ENCODE peak calls at places on chromosomes 6 and 20, in four cellular contexts. U, M, F and G are unnamed samples.

GRCh38 chr6:53794073-53794719 is 609 bp upstream of the LRRC1 start:
- DNase-seq in U (no peak), M (peak), F (no peak), G (no peak)

GRCh38 chr20:48703511-48704219 is 124.1 kb downstream of the PREX1 start:
- DNase-seq in U (no peak), M (no peak), F (no peak), G (no peak)

GRCh38 chr20:50308513-50309279 is 118.1 kb downstream of the CEBPB start:
- DNase-seq in U (no peak), M (no peak), F (peak), G (no peak)

GRCh38 chr20:38833857-38834164 is 28.3 kb downstream of the PPP1R16B start:
- DNase-seq in U (no peak), M (no peak), F (no peak), G (no peak)

GRCh38 chr20:16462711-16463110 is 110.5 kb downstream of the KIF16B start:
- DNase-seq in U (no peak), M (no peak), F (peak), G (no peak)

GRCh38 chr6:91476000-91476399 is 889.1 kb upstream of the MAP3K7 start:
- DNase-seq in U (no peak), M (no peak), F (no peak), G (peak)

GRCh38 chr6:136171207-136171606 is 78.9 kb downstream of the MTFR2 start:
- DNase-seq in U (no peak), M (no peak), F (no peak), G (no peak)

GRCh38 chr20:36919715-36920333 is 31.7 kb downstream of the SAMHD1 start:
- DNase-seq in U (no peak), M (peak), F (peak), G (peak)

GRCh38 chr6:152636675-152637421 is at the start of gene SYNE1:
- DNase-seq in U (no peak), M (no peak), F (no peak), G (no peak)

GRCh38 chr6:134020543-134020942 is 31.9 kb downstream of the SLC2A12 start:
- DNase-seq in U (no peak), M (no peak), F (no peak), G (no peak)

GRCh38 chr20:38932457-38933120 is 6.4 kb downstream of the FAM83D start:
- DNase-seq in U (no peak), M (no peak), F (no peak), G (no peak)

GRCh38 chr20:50113420-50114224 is 672 bp upstream of the UBE2V1 start:
- DNase-seq in U (no peak), M (no peak), F (no peak), G (no peak)

GRCh38 chr6:159279790-159280277 is 110.6 kb downstream of the FNDC1 start:
- DNase-seq in U (no peak), M (no peak), F (peak), G (no peak)

GRCh38 chr20:32674362-32674789 is 635 bp upstream of the C20orf203 start:
- DNase-seq in U (no peak), M (no peak), F (peak), G (peak)

GRCh38 chr6:9628819-9629218 is 786.1 kb downstream of the TFAP2A start:
- DNase-seq in U (no peak), M (no peak), F (no peak), G (no peak)

GRCh38 chr20:17525132-17525531 is 6.0 kb downstream of the BFSP1 start:
- DNase-seq in U (no peak), M (no peak), F (no peak), G (no peak)

GRCh38 chr20:56995635-56996075 is 270.8 kb downstream of the BMP7 start:
- DNase-seq in U (peak), M (no peak), F (peak), G (peak)

GRCh38 chr20:58893355-58894151 is 41.0 kb downstream of the GNAS start:
- DNase-seq in U (no peak), M (no peak), F (peak), G (no peak)

GRCh38 chr20:58894652-58895051 is 42.1 kb downstream of the GNAS start:
- DNase-seq in U (no peak), M (no peak), F (no peak), G (no peak)

GRCh38 chr20:58896820-58897219 is 44.3 kb downstream of the GNAS start:
- DNase-seq in U (no peak), M (no peak), F (no peak), G (no peak)

GRCh38 chr20:58895796-58896180 is 43.3 kb downstream of the GNAS start:
- DNase-seq in U (no peak), M (no peak), F (no peak), G (no peak)

DNA sequence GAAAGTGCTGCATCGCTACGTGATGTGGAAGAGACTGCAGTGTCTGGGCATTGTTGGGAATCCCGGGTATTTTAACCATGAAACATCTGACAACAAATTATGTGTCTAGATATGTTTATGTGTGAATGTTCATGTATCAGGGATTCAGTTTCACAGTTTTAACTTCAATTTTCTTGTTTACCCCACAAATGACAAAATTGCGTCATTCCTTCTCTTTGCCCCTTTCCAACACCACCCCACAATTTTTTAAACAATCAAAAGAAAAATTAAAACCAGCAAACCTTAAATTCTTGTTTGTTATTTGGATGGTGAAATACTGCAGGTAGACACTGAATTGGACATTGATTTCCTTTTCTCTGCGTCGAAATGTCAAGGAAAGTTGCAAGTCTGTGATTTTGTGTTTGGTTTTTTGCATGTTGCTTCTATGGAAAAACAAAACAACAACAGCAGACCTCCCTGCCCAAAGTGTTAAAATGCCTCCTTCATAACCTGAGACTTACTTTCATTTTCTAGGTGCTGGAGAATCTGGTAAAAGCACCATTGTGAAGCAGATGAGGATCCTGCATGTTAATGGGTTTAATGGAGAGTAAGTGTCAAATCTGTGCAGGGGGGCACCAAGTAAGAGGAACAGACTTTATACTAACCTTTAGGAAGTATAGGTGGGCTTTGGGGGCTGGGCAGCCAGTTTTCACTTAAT is 42.7 kb downstream of the GNAS start:
- DNase-seq in U (no peak), M (no peak), F (no peak), G (no peak)
- TF ChIP-seq TAF1 in U (no peak), M (no peak), F (no peak), G (no peak)

GRCh38 chr6:46904117-46904516 is 17.6 kb downstream of the ADGRF5 start:
- DNase-seq in U (no peak), M (no peak), F (no peak), G (no peak)
- TF ChIP-seq POLR2A in U (no peak), M (no peak), F (no peak), G (no peak)

GRCh38 chr20:61256819-61257218 is 4.8 kb downstream of the CDH4 start:
- DNase-seq in U (no peak), M (no peak), F (no peak), G (no peak)
- TF ChIP-seq POLR2AphosphoS5 in U (no peak), M (no peak), F (no peak), G (no peak)

DNA sequence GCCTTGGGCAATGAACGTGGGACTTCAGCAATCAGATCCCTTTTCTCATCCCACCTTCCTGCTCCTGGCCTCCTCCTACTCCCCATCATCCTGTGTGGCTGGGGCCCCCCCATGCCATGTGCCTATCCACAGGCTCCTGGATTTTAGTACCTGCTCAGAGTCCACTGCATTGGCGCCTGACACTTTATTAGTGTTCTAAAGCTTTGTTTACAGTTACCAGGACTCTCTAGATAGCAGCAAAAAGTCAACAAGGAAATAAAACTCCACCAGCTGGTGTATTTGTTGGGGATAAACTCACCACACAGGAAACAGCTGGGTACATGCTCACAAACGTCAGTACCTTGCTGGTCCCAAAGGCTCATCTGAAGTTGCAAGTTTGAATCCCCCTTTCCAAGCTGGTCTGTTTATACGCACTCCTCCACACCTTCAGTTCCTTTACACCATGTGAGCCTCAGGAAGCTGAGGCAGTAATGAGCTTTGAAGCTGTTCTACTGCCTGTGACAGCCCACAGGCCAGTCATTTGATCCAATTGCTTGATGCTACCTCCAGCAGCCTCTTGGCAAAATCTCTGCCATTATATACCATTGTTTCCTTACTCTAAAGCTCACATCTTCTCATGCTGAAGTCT is 76.5 kb downstream of the ANKEF1 start:
- DNase-seq in U (no peak), M (no peak), F (no peak), G (no peak)
- TF ChIP-seq TAF1 in U (no peak), M (no peak), F (no peak), G (no peak)

DNA sequence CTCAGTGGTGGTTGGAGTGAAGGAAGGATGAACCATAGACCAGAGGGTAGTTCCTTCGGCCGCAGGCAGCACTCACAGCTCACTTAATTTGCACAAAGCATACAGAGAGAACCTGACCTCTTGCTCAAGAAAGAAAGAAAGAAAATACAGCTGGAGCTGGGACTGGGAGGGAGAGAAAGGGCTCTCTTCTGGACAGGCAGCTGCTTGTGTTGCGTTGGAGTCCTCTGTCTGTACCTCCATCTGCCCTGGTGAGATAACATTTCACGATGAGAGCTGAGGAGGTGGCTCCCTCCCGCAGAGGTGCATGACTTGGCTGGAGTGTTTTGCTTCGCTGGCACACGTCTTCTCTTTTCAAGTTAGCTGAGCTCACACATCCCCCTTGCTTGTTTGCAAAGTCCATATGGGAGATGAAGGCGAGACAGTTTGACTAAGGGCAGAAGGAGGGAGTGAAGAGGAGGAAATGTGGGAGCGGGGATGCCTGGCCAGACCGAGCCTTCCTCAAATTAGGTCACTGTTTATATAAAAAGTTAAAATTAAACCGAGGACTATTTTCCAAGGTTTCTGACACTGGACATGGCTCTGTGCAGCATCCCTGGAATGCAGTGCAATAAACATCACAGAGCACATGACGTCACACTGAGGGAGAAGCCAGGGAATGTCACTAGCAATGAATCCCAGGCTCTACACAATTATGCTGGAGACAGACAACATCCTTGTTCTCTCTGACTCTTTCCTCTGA is 359.4 kb downstream of the CD83 start:
- DNase-seq in U (no peak), M (no peak), F (peak), G (no peak)
- TF ChIP-seq POLR2A in U (no peak), M (no peak), F (no peak), G (no peak)

DNA sequence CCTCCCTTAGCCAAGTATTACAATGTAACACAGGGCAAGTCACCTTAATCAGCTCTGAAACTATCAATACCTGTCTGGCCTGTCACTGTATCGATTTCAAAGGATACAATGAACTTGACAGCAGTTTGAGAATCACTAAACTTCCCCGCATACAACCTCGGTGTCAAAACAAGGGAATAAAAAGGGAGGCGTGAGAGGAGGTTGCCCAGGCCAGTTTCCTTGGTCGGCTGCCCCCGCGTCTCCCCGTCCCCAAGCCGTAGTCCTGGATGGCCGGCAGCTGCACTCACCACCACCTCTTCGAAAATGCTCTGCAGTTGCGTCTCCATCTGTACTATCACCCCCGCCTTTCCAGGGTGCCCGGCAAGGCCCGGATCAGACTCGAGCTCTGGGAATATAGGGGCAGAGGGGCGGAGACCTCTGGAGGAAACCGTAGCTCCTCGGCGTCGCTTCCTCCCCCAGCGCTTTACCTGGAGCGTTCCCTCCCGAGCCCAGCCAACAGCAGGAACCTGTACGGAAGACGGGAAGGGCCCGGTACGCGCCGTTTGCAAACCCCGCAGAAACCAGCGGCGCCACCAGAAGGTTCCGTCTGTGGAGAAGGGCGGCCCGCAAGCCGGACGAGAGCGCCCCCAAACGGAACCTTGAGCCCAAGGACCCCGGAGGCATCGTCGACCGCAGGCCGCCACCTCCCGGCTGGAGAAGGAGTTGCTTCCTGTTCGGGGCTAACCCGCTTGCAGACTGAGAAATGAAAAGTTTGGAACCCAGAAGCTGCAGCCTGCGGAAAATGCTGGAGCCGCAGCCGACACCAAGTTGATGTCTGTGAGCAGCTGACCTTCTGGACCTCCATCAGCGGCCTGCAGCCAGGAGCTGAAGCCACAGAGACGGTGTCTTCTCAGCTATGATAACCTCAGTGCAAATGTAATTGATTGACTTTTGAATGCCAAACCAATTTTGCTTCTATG is at the start of gene MED23:
- DNase-seq in U (peak), M (peak), F (peak), G (peak)
- TF ChIP-seq POLR2AphosphoS5 in U (peak), M (peak), F (peak), G (peak)

GRCh38 chr6:143135797-143136561 is 75.3 kb downstream of the AIG1 start:
- DNase-seq in U (no peak), M (no peak), F (no peak), G (no peak)

GRCh38 chr6:143136647-143137046 is 76.0 kb downstream of the AIG1 start:
- DNase-seq in U (no peak), M (no peak), F (peak), G (no peak)

GRCh38 chr6:143140767-143141166 is 80.1 kb downstream of the AIG1 start:
- DNase-seq in U (no peak), M (no peak), F (no peak), G (no peak)

GRCh38 chr6:143141442-143141841 is 80.8 kb downstream of the AIG1 start:
- DNase-seq in U (no peak), M (no peak), F (no peak), G (no peak)

DNA sequence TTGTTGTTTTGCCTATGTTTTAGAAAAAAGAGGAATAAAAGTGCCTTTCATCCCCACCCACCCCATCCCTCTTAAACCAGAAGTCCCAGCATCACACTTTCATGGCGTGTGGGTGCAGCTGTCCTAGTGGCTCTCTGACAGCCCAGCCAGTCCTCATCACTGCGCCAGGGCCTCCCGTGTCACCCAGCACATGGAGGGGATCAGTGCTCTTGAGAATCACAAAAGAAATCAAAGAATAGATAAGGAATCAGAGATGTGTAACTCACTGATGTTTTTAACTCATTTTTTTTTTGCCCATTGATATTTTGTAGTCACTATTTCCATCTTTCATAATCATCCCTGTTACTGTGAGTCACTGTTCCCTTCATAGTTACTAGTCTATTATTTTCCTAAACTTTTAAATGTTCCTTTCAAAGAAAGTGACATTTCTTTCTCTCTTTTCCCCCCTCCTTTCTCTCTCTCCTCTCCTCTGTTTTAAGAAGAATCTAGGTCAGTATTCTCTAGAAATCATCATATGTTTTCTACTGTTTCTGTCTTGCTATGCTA is 78.6 kb downstream of the AIG1 start:
- DNase-seq in U (no peak), M (no peak), F (no peak), G (no peak)
- TF ChIP-seq TAF1 in U (no peak), M (no peak), F (no peak), G (no peak)

GRCh38 chr6:33030245-33030644 is 20.9 kb upstream of the HLA-DOA start:
- DNase-seq in U (no peak), M (no peak), F (no peak), G (no peak)

GRCh38 chr6:33028220-33028849 is 18.9 kb upstream of the HLA-DOA start:
- DNase-seq in U (no peak), M (peak), F (peak), G (no peak)

GRCh38 chr6:33034554-33034953 is 25.2 kb upstream of the HLA-DOA start:
- DNase-seq in U (no peak), M (no peak), F (no peak), G (no peak)

GRCh38 chr6:33029297-33030184 is 20.1 kb upstream of the HLA-DOA start:
- DNase-seq in U (no peak), M (peak), F (no peak), G (no peak)
- TF ChIP-seq POLR2A in U (no peak), M (peak), F (no peak), G (peak)